ENCODE peak calls at places on chromosomes 16 and 17, in nine cellular contexts. L, F, N, H, W, X, B, S and P are unnamed samples.

GRCh38 chr16:1057252-1057932 is 15.2 kb upstream of the SSTR5 start:
- DNase-seq in F (no peak), L (no peak), N (no peak), B (no peak), X (peak; percentile 33), H (peak; percentile 22), W (no peak), S (no peak), P (no peak)

GRCh38 chr16:86970726-86971125 is 346.5 kb downstream of the C16orf95 start:
- DNase-seq in W (no peak), H (no peak), N (no peak), L (no peak), X (no peak), B (no peak), F (no peak), S (no peak), P (no peak)

GRCh38 chr16:85870159-85870558 is 28.8 kb upstream of the IRF8 start:
- DNase-seq in N (no peak), X (no peak), S (no peak), L (no peak), B (no peak), W (no peak), F (no peak), H (no peak), P (no peak)

GRCh38 chr17:64261422-64262124 is 1.5 kb downstream of the TEX2 start:
- DNase-seq in W (no peak), F (no peak), S (no peak), L (no peak), N (no peak), B (no peak), H (no peak), X (no peak), P (no peak)

GRCh38 chr16:75341934-75342811 is 90.7 kb upstream of the BCAR1 start:
- DNase-seq in W (peak; percentile 65), S (peak; percentile 28), N (no peak), X (no peak), H (peak; percentile 66), F (no peak), B (no peak), L (no peak), P (no peak)

GRCh38 chr17:55527520-55528118 is 16.4 kb upstream of the SMIM36 start:
- DNase-seq in H (peak; percentile 83), S (peak; percentile 4), F (peak; percentile 16), N (no peak), B (no peak), L (peak; percentile 33), X (no peak), W (peak; percentile 65), P (peak; percentile 42)

GRCh38 chr17:17052462-17053221 is 10.4 kb downstream of the MPRIP start:
- DNase-seq in H (no peak), W (no peak), F (no peak), X (no peak), S (no peak), L (no peak), B (peak; percentile 74), N (no peak), P (no peak)

GRCh38 chr16:23132921-23133532 is 16.2 kb downstream of the USP31 start:
- DNase-seq in N (no peak), F (no peak), H (peak; percentile 38), S (no peak), W (peak; percentile 28), X (no peak), L (no peak), B (no peak), P (no peak)

GRCh38 chr17:71633391-71633849 is 487.4 kb upstream of the SOX9 start:
- DNase-seq in X (no peak), F (no peak), W (peak; percentile 92), S (peak; percentile 9), N (peak; percentile 83), B (no peak), L (no peak), H (peak; percentile 25), P (peak; percentile 59)

GRCh38 chr17:29179232-29180036 is 764 bp downstream of the MYO18A start:
- DNase-seq in L (no peak), F (no peak), S (peak; percentile 46), H (no peak), B (peak; percentile 81), N (no peak), X (peak; percentile 13), W (no peak), P (no peak)

GRCh38 chr17:57862990-57863667 is 13.3 kb upstream of the MRPS23 start:
- DNase-seq in W (no peak), L (no peak), B (no peak), F (no peak), S (no peak), X (peak; percentile 20), N (no peak), H (no peak), P (no peak)

GRCh38 chr17:76584427-76585047 is 1.1 kb downstream of the ST6GALNAC2 start:
- DNase-seq in L (no peak), S (no peak), H (no peak), W (no peak), N (no peak), X (no peak), B (no peak), F (no peak), P (no peak)